ENCODE peak calls at places on chromosomes 1 and 21, in five cellular contexts. H is GM19239, Q is left colon, V is fibroblast of lung, K is AG09319. D is an unnamed sample.

GRCh38 chr1:207962716-207963428 is 51.9 kb upstream of the CD34 start:
- DNase-seq in H (no peak), Q (peak), V (peak), K (no peak), D (peak)

GRCh38 chr1:19398309-19398760 is 86.2 kb downstream of the SLC66A1 start:
- DNase-seq in H (no peak), Q (no peak), V (peak), K (no peak), D (peak)

GRCh38 chr1:3071507-3072177 is 2.6 kb downstream of the PRDM16 start:
- DNase-seq in H (no peak), Q (no peak), V (no peak), K (no peak), D (no peak)

GRCh38 chr21:45830221-45830640 is 151.3 kb upstream of the COL6A1 start:
- DNase-seq in H (no peak), Q (no peak), V (no peak), K (no peak), D (no peak)

GRCh38 chr1:155005076-155005971 is 2.7 kb downstream of the ZBTB7B start:
- DNase-seq in H (no peak), Q (peak), V (peak), K (no peak), D (no peak)

GRCh38 chr1:165364432-165365133 is 8.1 kb upstream of the LMX1A start:
- DNase-seq in H (no peak), Q (no peak), V (no peak), K (no peak), D (no peak)

GRCh38 chr1:153616144-153616884 is at the start of gene S100A14:
- DNase-seq in H (no peak), Q (peak), V (no peak), K (no peak), D (no peak)

GRCh38 chr1:228830954-228831481 is 95.7 kb downstream of the RHOU start:
- DNase-seq in H (peak), Q (no peak), V (peak), K (no peak), D (peak)

GRCh38 chr1:30749691-30750583 is 7.6 kb downstream of the LAPTM5 start:
- DNase-seq in H (no peak), Q (no peak), V (no peak), K (no peak), D (no peak)

GRCh38 chr1:81920245-81920740 is 119.6 kb downstream of the ADGRL2 start:
- DNase-seq in H (no peak), Q (no peak), V (peak), K (no peak), D (peak)

GRCh38 chr1:211036701-211037494 is 97.0 kb downstream of the KCNH1 start:
- DNase-seq in H (no peak), Q (no peak), V (peak), K (peak), D (peak)

GRCh38 chr1:40038693-40039092 is 1.8 kb upstream of the CAP1 start:
- DNase-seq in H (no peak), Q (no peak), V (no peak), K (no peak), D (no peak)

GRCh38 chr1:54377040-54377691 is 29.0 kb downstream of the SSBP3 start:
- DNase-seq in H (no peak), Q (no peak), V (peak), K (no peak), D (no peak)

GRCh38 chr1:6301526-6301925 is 40.6 kb upstream of the GPR153 start:
- DNase-seq in H (no peak), Q (no peak), V (peak), K (no peak), D (no peak)

GRCh38 chr1:209257021-209257420 is 326.5 kb upstream of the CAMK1G start:
- DNase-seq in H (no peak), Q (no peak), V (no peak), K (no peak), D (no peak)

GRCh38 chr1:160670701-160671100 is 23.9 kb upstream of the SLAMF1 start:
- DNase-seq in H (no peak), Q (no peak), V (no peak), K (no peak), D (no peak)

GRCh38 chr1:63678200-63678599 is 85.0 kb downstream of the PGM1 start:
- DNase-seq in H (no peak), Q (no peak), V (no peak), K (no peak), D (no peak)

GRCh38 chr1:32303997-32304622 is 12.2 kb downstream of the HDAC1 start:
- DNase-seq in H (no peak), Q (no peak), V (peak), K (no peak), D (no peak)

GRCh38 chr1:109370712-109371270 is 26.9 kb downstream of the SORT1 start:
- DNase-seq in H (no peak), Q (no peak), V (peak), K (peak), D (peak)

GRCh38 chr1:18960409-18960808 is 3.9 kb upstream of the IFFO2 start:
- DNase-seq in H (no peak), Q (no peak), V (no peak), K (no peak), D (no peak)

GRCh38 chr1:222026280-222026679 is 284.4 kb upstream of the DUSP10 start:
- DNase-seq in H (no peak), Q (no peak), V (no peak), K (no peak), D (no peak)

GRCh38 chr1:46492269-46492853 is 2.7 kb downstream of the DMBX1 start:
- DNase-seq in H (no peak), Q (no peak), V (no peak), K (no peak), D (no peak)

GRCh38 chr1:30846587-30846986 is 62.0 kb downstream of the SDC3 start:
- DNase-seq in H (no peak), Q (no peak), V (no peak), K (no peak), D (no peak)

GRCh38 chr1:147772540-147772939 is 12.1 kb upstream of the GJA5 start:
- DNase-seq in H (no peak), Q (no peak), V (no peak), K (no peak), D (no peak)

GRCh38 chr1:188904201-188904600 is 1573.5 kb downstream of the BRINP3 start:
- DNase-seq in H (no peak), Q (no peak), V (peak), K (no peak), D (no peak)

GRCh38 chr1:184270556-184270955 is 116.3 kb upstream of the C1orf21 start:
- DNase-seq in H (no peak), Q (no peak), V (peak), K (no peak), D (no peak)

GRCh38 chr1:23249785-23250184 is 32.5 kb upstream of the HTR1D start:
- DNase-seq in H (no peak), Q (no peak), V (no peak), K (no peak), D (peak)

GRCh38 chr1:15352122-15352957 is 57.3 kb upstream of the EFHD2 start:
- DNase-seq in H (no peak), Q (peak), V (peak), K (no peak), D (peak)

GRCh38 chr1:82485591-82486369 is 685.0 kb downstream of the ADGRL2 start:
- DNase-seq in H (no peak), Q (no peak), V (peak), K (no peak), D (peak)

GRCh38 chr1:236129315-236129714 is 13.0 kb upstream of the GPR137B start:
- DNase-seq in H (no peak), Q (no peak), V (no peak), K (no peak), D (no peak)

GRCh38 chr1:76279387-76279748 is 204.8 kb downstream of the ST6GALNAC3 start:
- DNase-seq in H (no peak), Q (no peak), V (no peak), K (no peak), D (no peak)

GRCh38 chr1:168032048-168032447 is 95.2 kb upstream of the MPC2 start:
- DNase-seq in H (no peak), Q (no peak), V (no peak), K (no peak), D (no peak)

GRCh38 chr1:229410692-229411433 is 23.0 kb downstream of the ACTA1 start:
- DNase-seq in H (no peak), Q (peak), V (peak), K (peak), D (peak)

GRCh38 chr1:225769687-225770086 is 7.9 kb upstream of the SRP9 start:
- DNase-seq in H (no peak), Q (no peak), V (no peak), K (no peak), D (no peak)

GRCh38 chr1:19654886-19655717 is 9.6 kb upstream of the HTR6 start:
- DNase-seq in H (no peak), Q (no peak), V (no peak), K (no peak), D (no peak)

GRCh38 chr1:159970932-159971342 is 16.9 kb upstream of the SLAMF9 start:
- DNase-seq in H (no peak), Q (peak), V (no peak), K (no peak), D (no peak)